ENCODE peak calls at places on chromosomes 12 and 14, in five cellular contexts. Z is BE2C, W is upper lobe of left lung, R is tibial artery, B is prostate gland. G is an unnamed sample.

GRCh38 chr14:73715707-73716106 is 1.5 kb upstream of the PNMA1 start:
- DNase-seq in B (no peak), Z (no peak), R (no peak), W (no peak), G (no peak)

GRCh38 chr14:30223385-30223785 is 295.7 kb upstream of the PRKD1 start:
- DNase-seq in R (peak; percentile 74), B (peak; percentile 86), Z (peak; percentile 46), W (no peak), G (peak; percentile 87)

GRCh38 chr12:24541193-24541871 is 407.6 kb downstream of the BCAT1 start:
- DNase-seq in Z (no peak), W (no peak), R (no peak), B (no peak), G (no peak)

GRCh38 chr14:35391388-35391710 is 13.2 kb downstream of the NFKBIA start:
- DNase-seq in Z (no peak), B (no peak), W (no peak), R (no peak), G (no peak)

GRCh38 chr12:47032644-47033043 is 46.8 kb upstream of the PCED1B start:
- DNase-seq in R (no peak), Z (no peak), W (no peak), B (no peak), G (no peak)

GRCh38 chr14:69535230-69535848 is 39.3 kb downstream of the CCDC177 start:
- DNase-seq in W (no peak), B (peak; percentile 21), R (peak; percentile 62), Z (peak; percentile 56), G (no peak)

GRCh38 chr12:46916796-46917419 is 91.1 kb upstream of the SLC38A4 start:
- DNase-seq in R (no peak), Z (no peak), W (peak; percentile 10), B (no peak), G (no peak)

GRCh38 chr12:40557980-40558379 is 134.3 kb upstream of the CNTN1 start:
- DNase-seq in W (no peak), B (no peak), Z (no peak), R (no peak), G (no peak)

GRCh38 chr14:36818794-36819384 is 157.2 kb downstream of the PAX9 start:
- DNase-seq in R (no peak), W (no peak), Z (no peak), B (no peak), G (no peak)

GRCh38 chr12:46950116-46950515 is 124.3 kb upstream of the SLC38A4 start:
- DNase-seq in Z (no peak), W (no peak), R (no peak), B (no peak), G (no peak)

GRCh38 chr12:105013892-105014291 is 27.8 kb downstream of the NOPCHAP1 start:
- DNase-seq in R (no peak), B (no peak), Z (no peak), W (no peak), G (peak; percentile 19)

GRCh38 chr12:65823481-65824313 is 586 bp upstream of the HMGA2 start:
- DNase-seq in Z (peak; percentile 10), W (peak; percentile 89), B (peak; percentile 6), R (peak; percentile 65), G (no peak)

GRCh38 chr12:123237646-123238329 is 4.6 kb downstream of the MTRFR start:
- DNase-seq in Z (peak; percentile 76), R (peak; percentile 77), W (no peak), B (peak; percentile 60), G (no peak)

GRCh38 chr12:62516932-62517331 is 50.3 kb downstream of the MON2 start:
- DNase-seq in B (no peak), R (no peak), Z (no peak), W (no peak), G (no peak)

GRCh38 chr12:96986883-96987523 is 79.9 kb downstream of the NEDD1 start:
- DNase-seq in R (no peak), W (no peak), B (no peak), Z (no peak), G (no peak)

GRCh38 chr12:6699259-6699988 is 1.2 kb downstream of the PIANP start:
- DNase-seq in R (no peak), Z (no peak), B (no peak), W (no peak), G (no peak)

GRCh38 chr12:132422057-132423043 is 67.6 kb upstream of the FBRSL1 start:
- DNase-seq in W (peak; percentile 31), R (no peak), Z (no peak), B (no peak), G (no peak)
- TF ChIP-seq CTCF in W (no peak), R (no peak), Z (peak; percentile 14), B (no peak), G (no peak)

DNA sequence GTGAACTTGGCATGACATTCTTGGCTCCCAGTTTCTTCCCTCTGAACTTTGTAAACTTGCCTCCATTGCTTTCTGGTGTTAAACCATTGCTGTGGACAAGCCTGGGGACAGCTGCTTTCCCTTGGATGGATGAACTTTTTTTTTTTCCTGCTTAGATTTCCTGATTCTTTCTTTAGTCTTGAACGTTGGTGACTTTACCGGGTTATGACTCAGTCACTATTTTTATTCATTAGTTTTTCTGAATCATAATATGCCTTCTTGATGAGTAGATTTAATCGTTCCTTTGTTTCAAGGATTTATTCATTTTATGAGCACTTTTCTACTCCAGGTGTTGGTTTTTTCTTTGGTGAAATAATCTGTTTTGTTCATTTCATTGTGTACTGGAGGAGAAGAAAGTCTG is 155.0 kb upstream of the RTL1 start:
- DNase-seq in Z (no peak), W (no peak), R (no peak), B (no peak), G (peak; percentile 37)
- H3K36me3 ChIP-seq in Z (peaks cover 89% of the 10 kb centered on the region), W (no peaks in the 10 kb centered on the region), R (no peaks in the 10 kb centered on the region), B (no peaks in the 10 kb centered on the region), G (no peaks in the 10 kb centered on the region)

DNA sequence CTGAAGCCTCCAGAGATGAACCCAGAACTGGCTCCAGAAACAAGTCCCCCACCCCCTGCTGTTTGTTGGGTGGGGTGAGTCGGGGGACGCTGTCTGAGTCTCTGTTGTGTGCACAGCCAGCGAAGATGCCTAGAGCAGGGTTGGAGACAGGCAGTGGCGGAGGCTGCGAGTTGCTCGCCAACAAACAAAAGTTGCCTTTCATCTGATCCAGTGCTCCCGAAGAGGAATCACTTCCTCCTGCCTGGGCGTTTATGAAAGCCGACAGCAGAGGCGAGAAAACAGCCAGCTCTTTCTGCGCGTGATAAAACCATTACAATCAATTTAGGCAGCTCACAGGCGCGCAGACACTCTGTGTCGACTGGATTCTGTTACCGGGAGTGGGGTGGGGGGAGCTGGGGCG is 678.7 kb downstream of the MED13L start:
- DNase-seq in Z (no peak), R (no peak), B (peak; percentile 9), W (no peak), G (no peak)
- H3K4me3 ChIP-seq in Z (no peak overlapping the region), R (peak overlapping the region; percentile 24), B (peak overlapping the region; percentile 16), W (peak overlapping the region; percentile 14), G (no peak overlapping the region)

GRCh38 chr12:44357476-44357875 is 518.6 kb downstream of the NELL2 start:
- DNase-seq in B (no peak), W (no peak), R (no peak), Z (no peak), G (peak; percentile 19)
- TF ChIP-seq CTCF in B (no peak), W (no peak), R (no peak), Z (no peak), G (no peak)